ENCODE peak calls at places on chromosomes 12 and 14, in five cellular contexts. D, J, Q, H and I are unnamed samples.

GRCh38 chr14:103697601-103698379 is 17.5 kb downstream of the XRCC3 start:
- DNase-seq in D (no peak), J (no peak), Q (no peak), H (no peak), I (no peak)

GRCh38 chr12:104320627-104321024 is 17.1 kb downstream of the EID3 start:
- DNase-seq in D (no peak), J (no peak), Q (no peak), H (no peak), I (no peak)

GRCh38 chr14:62796431-62796830 is 248.8 kb downstream of the KCNH5 start:
- DNase-seq in D (no peak), J (no peak), Q (no peak), H (no peak), I (no peak)

GRCh38 chr12:18690653-18691052 is 47.2 kb downstream of the PLCZ1 start:
- DNase-seq in D (peak; percentile 31), J (no peak), Q (no peak), H (no peak), I (no peak)

GRCh38 chr12:124686001-124686884 is 118.8 kb upstream of the NCOR2 start:
- DNase-seq in D (peak; percentile 62), J (no peak), Q (no peak), H (no peak), I (no peak)

GRCh38 chr14:86057018-86057667 is 527.2 kb downstream of the FLRT2 start:
- DNase-seq in D (peak; percentile 27), J (no peak), Q (no peak), H (peak; percentile 16), I (no peak)

GRCh38 chr14:98952595-98953325 is 319.2 kb downstream of the BCL11B start:
- DNase-seq in D (peak; percentile 52), J (no peak), Q (no peak), H (no peak), I (no peak)

GRCh38 chr12:105852958-105853357 is 285.8 kb downstream of the NUAK1 start:
- DNase-seq in D (no peak), J (no peak), Q (no peak), H (peak; percentile 33), I (peak; percentile 43)

GRCh38 chr12:39803151-39803550 is 183.5 kb upstream of the ABCD2 start:
- DNase-seq in D (no peak), J (no peak), Q (no peak), H (no peak), I (no peak)

GRCh38 chr12:462936-463705 is 3.4 kb downstream of the B4GALNT3 start:
- DNase-seq in D (no peak), J (no peak), Q (peak; percentile 69), H (no peak), I (no peak)

GRCh38 chr14:72433511-72433910 is 460.4 kb downstream of the DPF3 start:
- DNase-seq in D (peak; percentile 22), J (no peak), Q (no peak), H (no peak), I (no peak)

GRCh38 chr12:96810477-96810876 is 96.6 kb upstream of the NEDD1 start:
- DNase-seq in D (peak; percentile 20), J (no peak), Q (no peak), H (no peak), I (no peak)

GRCh38 chr12:6772331-6772695 is at the start of gene LAG3:
- DNase-seq in D (no peak), J (no peak), Q (peak; percentile 38), H (no peak), I (no peak)

GRCh38 chr12:116996648-116997047 is 85.9 kb downstream of the FBXW8 start:
- DNase-seq in D (no peak), J (no peak), Q (no peak), H (no peak), I (no peak)

GRCh38 chr12:98783420-98783819 is 138.3 kb downstream of the APAF1 start:
- DNase-seq in D (no peak), J (no peak), Q (no peak), H (no peak), I (no peak)

GRCh38 chr14:70709726-70710382 is 68.1 kb downstream of the TTC9 start:
- DNase-seq in D (no peak), J (no peak), Q (no peak), H (no peak), I (no peak)
- TF ChIP-seq POLR2A in D (no peak), J (no peak), Q (no peak), H (no peak), I (no peak)

DNA sequence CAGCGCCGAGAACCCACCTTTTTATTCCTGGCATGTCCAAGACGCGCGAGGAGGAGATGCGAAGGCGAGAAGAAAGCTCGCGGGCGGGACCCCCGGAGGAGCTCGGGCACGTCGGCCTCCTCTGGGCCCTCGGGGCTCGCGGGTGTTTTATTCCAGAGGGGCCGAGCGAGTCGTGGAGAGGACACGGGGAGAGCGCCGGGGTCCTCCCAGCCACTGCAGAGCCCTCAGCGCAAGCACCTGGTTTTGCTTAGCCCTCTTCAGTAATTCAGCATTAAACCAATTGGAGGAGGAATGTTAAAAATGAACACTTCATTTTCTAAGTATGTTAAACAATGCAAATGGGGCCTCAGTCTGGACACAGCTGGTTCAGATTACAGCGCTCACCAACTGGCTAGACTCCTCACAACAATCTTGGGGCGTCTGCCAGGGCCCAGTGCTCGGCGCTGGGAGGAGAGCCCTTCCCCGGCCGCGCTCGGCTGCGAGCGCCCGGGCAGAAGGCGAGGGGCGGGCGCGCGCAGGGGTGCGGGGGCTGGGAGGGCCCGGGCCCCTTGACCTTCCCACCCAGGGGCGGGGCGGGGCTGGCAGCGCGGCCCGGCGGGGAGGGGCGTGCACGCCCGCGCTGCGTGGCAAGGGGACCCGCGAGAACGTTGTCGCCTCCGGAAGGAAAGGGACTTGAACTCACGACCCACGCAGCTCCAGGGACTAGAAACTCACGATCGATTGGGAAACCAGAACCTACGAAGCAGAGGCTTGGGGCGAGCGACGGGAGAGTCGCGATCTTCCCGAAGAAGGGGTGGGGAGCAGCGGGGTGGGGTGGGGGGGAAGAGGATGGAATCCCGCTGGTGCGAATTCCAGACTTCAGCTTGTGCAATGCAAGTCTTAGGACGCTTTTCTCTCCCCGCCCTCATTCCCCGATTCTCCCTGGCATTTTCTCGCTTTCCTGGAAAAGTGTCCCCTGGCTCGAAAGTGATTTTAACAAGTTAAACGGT is at the start of gene FBLN5:
- DNase-seq in D (peak; percentile 17), J (no peak), Q (peak; percentile 48), H (peak; percentile 32), I (peak; percentile 47)
- TF ChIP-seq POLR2A in D (no peak), J (no peak), Q (peak; percentile 49), H (no peak), I (no peak)

GRCh38 chr12:47079365-47079893 is at the start of gene PCED1B:
- DNase-seq in D (peak; percentile 76), J (peak; percentile 66), Q (peak; percentile 77), H (peak; percentile 45), I (peak; percentile 51)

GRCh38 chr12:47078733-47079364 is 572 bp upstream of the PCED1B start:
- DNase-seq in D (peak; percentile 86), J (no peak), Q (peak; percentile 45), H (no peak), I (no peak)

GRCh38 chr12:47078086-47078395 is 1.4 kb upstream of the PCED1B start:
- DNase-seq in D (no peak), J (no peak), Q (no peak), H (no peak), I (no peak)

GRCh38 chr12:47080725-47081502 is 1.2 kb upstream of the AMIGO2 start:
- DNase-seq in D (peak; percentile 93), J (no peak), Q (peak; percentile 58), H (peak; percentile 28), I (peak; percentile 40)

GRCh38 chr12:47079894-47080724 is at the start of gene AMIGO2:
- DNase-seq in D (peak; percentile 95), J (no peak), Q (peak; percentile 36), H (peak; percentile 14), I (no peak)
- TF ChIP-seq POLR2A in D (peak; percentile 57), J (no peak), Q (peak; percentile 11), H (no peak), I (no peak)

DNA sequence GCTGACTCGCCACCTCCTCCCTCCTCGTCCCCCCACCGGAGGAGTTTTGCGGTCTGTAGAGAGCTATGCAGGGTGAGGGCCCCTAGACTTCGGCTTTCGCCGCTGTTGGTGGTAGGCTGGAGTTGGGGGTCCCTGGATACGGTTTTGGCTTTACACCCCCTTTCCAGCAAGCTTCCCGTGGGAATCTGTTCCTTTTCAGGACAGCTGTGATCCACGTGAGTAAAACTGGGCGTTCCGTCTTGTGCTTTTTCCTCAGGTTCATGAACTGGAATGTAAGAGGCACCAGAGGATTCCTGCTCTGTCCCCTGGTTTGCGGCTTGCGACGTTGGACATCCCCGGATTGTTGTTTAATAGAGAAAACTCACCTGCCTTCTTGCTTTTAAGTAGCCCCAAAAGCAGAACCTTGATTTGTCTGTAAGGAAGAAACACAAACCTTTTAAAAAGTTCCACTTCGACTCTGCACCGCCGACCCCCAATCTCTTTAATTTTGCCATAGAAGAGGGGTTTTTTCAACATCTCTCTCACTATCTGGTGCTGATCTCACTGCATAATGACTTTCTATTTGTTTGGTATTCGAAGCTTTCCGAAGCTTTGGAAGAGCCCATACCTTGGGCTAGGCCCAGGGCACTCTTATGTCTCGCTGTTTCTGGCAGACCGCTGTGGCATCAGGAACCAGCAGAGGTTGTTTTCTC is 490 bp downstream of the PRORP start:
- DNase-seq in D (no peak), J (peak; percentile 53), Q (no peak), H (no peak), I (peak; percentile 21)
- TF ChIP-seq POLR2A in D (no peak), J (no peak), Q (peak; percentile 5), H (no peak), I (no peak)

GRCh38 chr12:121466800-121467637 is 67.1 kb downstream of the RNF34 start:
- DNase-seq in D (peak; percentile 88), J (peak; percentile 84), Q (peak; percentile 93), H (peak; percentile 75), I (peak; percentile 87)
- TF ChIP-seq POLR2A in D (peak; percentile 65), J (no peak), Q (peak; percentile 12), H (peak; percentile 31), I (peak; percentile 75)

GRCh38 chr14:24422261-24422660 is 7.2 kb downstream of the CBLN3 start:
- DNase-seq in D (no peak), J (no peak), Q (no peak), H (no peak), I (no peak)

GRCh38 chr14:24425704-24426103 is 3.8 kb downstream of the CBLN3 start:
- DNase-seq in D (peak; percentile 46), J (no peak), Q (no peak), H (no peak), I (no peak)

GRCh38 chr14:24426912-24427536 is 2.4 kb downstream of the CBLN3 start:
- DNase-seq in D (no peak), J (no peak), Q (peak; percentile 65), H (no peak), I (no peak)

GRCh38 chr14:24426150-24426911 is 3.1 kb downstream of the CBLN3 start:
- DNase-seq in D (no peak), J (no peak), Q (no peak), H (no peak), I (no peak)

DNA sequence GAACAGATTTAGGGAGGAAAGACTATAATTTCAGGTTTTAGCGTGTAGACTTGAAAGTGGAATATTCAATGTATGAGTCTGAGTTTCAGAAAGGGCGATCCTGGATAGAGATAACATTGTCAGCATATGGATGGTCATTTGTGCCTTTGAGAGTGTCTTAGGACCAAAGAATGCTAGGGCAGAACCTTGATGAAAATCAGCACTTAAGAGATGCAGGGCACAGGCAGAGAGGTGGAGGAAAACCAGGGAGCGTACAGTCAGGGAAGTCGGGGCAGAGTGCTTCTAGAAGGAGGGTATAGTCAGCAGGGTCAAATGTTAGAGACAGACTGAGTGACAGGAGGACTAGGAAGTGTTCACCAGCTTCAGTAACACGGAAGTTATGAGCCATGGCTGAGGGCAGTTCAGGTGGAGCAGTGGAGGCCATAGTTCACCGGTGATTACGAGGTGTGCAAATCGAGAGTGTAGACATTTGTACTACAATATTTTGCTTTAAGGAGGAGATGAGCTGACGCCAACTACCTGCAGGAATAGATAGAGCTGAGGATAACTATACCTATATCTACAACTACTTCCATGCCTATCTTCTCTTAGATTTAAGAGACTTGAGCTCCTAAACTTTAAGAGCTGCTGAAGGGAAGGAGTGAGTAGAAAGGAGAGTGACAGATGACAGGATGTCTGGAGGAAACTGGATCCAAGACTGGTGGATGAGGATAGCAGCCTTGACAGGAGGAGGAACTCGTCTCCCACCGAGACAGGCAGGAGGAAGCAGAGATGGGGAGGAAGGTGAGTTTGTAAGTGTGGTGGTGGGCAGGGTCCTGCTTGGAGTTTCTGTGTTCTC is 6.6 kb downstream of the CBLN3 start:
- DNase-seq in D (no peak), J (no peak), Q (peak; percentile 73), H (no peak), I (no peak)
- TF ChIP-seq POLR2A in D (no peak), J (no peak), Q (peak; percentile 51), H (no peak), I (no peak)